ENCODE peak calls at places on chromosomes 7 and 10, in ten cellular contexts. E is germinal center; Z is posterior cingulate gyrus; F is central memory CD8-positive, alpha-beta T cell; T is colonic mucosa; C is H54; S is fibroblast of pulmonary artery; D is NCI-H1105; L is NCI-H1436; O is T follicular helper cell. M is an unnamed sample.

GRCh38 chr10:53786236-53786635 is 1013.7 kb upstream of the MBL2 start:
- DNase-seq in T (no peak), S (no peak), L (no peak), E (no peak), C (peak; percentile 2), D (no peak), Z (no peak), F (no peak), O (no peak), M (no peak)

GRCh38 chr7:519429-519973 is at the start of gene PDGFA:
- DNase-seq in S (peak; percentile 57), E (peak; percentile 30), D (no peak), L (peak; percentile 15), O (no peak), F (no peak), Z (peak; percentile 85), T (no peak), C (peak; percentile 77), M (no peak)

GRCh38 chr10:116802876-116803275 is 46.4 kb upstream of the ENO4 start:
- DNase-seq in Z (no peak), O (no peak), T (no peak), E (no peak), S (no peak), C (no peak), L (no peak), F (no peak), D (no peak), M (no peak)

GRCh38 chr10:92696606-92697383 is 7.0 kb downstream of the HHEX start:
- DNase-seq in D (no peak), Z (no peak), E (no peak), L (no peak), T (no peak), S (no peak), F (no peak), O (no peak), C (peak; percentile 47), M (no peak)

GRCh38 chr10:129605986-129606518 is 139.0 kb downstream of the MGMT start:
- DNase-seq in Z (no peak), L (peak; percentile 92), S (no peak), F (no peak), E (peak; percentile 60), C (no peak), T (no peak), D (peak; percentile 49), O (no peak), M (no peak)

GRCh38 chr10:44993922-44994751 is 6.6 kb upstream of the ZNF22 start:
- DNase-seq in T (no peak), O (no peak), Z (no peak), L (no peak), S (peak; percentile 81), E (no peak), F (no peak), C (no peak), D (no peak), M (no peak)

GRCh38 chr10:69633673-69634635 is 3.9 kb downstream of the FAM241B start:
- DNase-seq in S (no peak), Z (no peak), C (no peak), E (no peak), O (no peak), D (no peak), L (no peak), F (no peak), T (no peak), M (no peak)

GRCh38 chr10:103884681-103885139 is 29.3 kb upstream of the SH3PXD2A start:
- DNase-seq in L (peak; percentile 31), S (peak; percentile 72), E (peak; percentile 43), C (peak; percentile 48), Z (no peak), T (peak; percentile 56), F (no peak), D (peak; percentile 9), O (no peak), M (no peak)

GRCh38 chr7:86252406-86252805 is 391.3 kb upstream of the GRM3 start:
- DNase-seq in S (no peak), E (no peak), Z (peak; percentile 43), D (no peak), F (no peak), T (no peak), C (no peak), O (no peak), L (no peak), M (no peak)

GRCh38 chr10:114694735-114695134 is 36.7 kb upstream of the ABLIM1 start:
- DNase-seq in F (no peak), O (no peak), L (no peak), C (no peak), E (peak; percentile 51), D (no peak), S (peak; percentile 41), Z (no peak), T (peak; percentile 52), M (no peak)

GRCh38 chr10:84095821-84096497 is 43.4 kb upstream of the GHITM start:
- DNase-seq in D (no peak), L (no peak), O (no peak), Z (no peak), F (no peak), S (peak; percentile 72), C (no peak), T (no peak), E (no peak), M (no peak)

GRCh38 chr7:84524714-84525694 is 330.4 kb upstream of the SEMA3A start:
- DNase-seq in Z (no peak), O (no peak), E (no peak), C (no peak), D (no peak), S (peak; percentile 87), F (no peak), T (no peak), L (no peak), M (no peak)